ENCODE peak calls at places on chromosomes 4 and X, in ten cellular contexts. One of them, this sample, is unnamed.

GRCh38 chr4:188299161-188299560 is 159.9 kb downstream of the TRIML1 start:
- DNase-seq in SK-N-SH: no peak
- DNase-seq in colonic mucosa: no peak
- DNase-seq in endothelial cell of umbilical vein: no peak
- DNase-seq in IMR-90: peak; percentile 15
- DNase-seq in right lobe of liver: no peak
- DNase-seq in transverse colon: no peak
- DNase-seq in HCT116: no peak
- DNase-seq in right atrium auricular region: no peak
- DNase-seq in GM23338: no peak
- DNase-seq in this sample: peak; percentile 9

GRCh38 chrX:136577562-136577961 is 45.5 kb downstream of the VGLL1 start:
- DNase-seq in SK-N-SH: peak; percentile 36
- DNase-seq in transverse colon: peak; percentile 61
- DNase-seq in right lobe of liver: peak; percentile 45
- DNase-seq in IMR-90: peak; percentile 32
- DNase-seq in GM23338: peak; percentile 66
- DNase-seq in right atrium auricular region: peak; percentile 61
- DNase-seq in HCT116: peak; percentile 24
- DNase-seq in colonic mucosa: peak; percentile 41
- DNase-seq in endothelial cell of umbilical vein: peak; percentile 36
- DNase-seq in this sample: peak; percentile 61

GRCh38 chr4:65917486-65917885 is 247.2 kb upstream of the EPHA5 start:
- DNase-seq in right lobe of liver: no peak
- DNase-seq in GM23338: no peak
- DNase-seq in IMR-90: no peak
- DNase-seq in SK-N-SH: no peak
- DNase-seq in HCT116: no peak
- DNase-seq in right atrium auricular region: no peak
- DNase-seq in colonic mucosa: no peak
- DNase-seq in endothelial cell of umbilical vein: no peak
- DNase-seq in transverse colon: no peak
- DNase-seq in this sample: no peak

GRCh38 chr4:186693159-186693815 is 30.4 kb downstream of the FAT1 start:
- DNase-seq in HCT116: peak; percentile 33
- DNase-seq in GM23338: no peak
- DNase-seq in endothelial cell of umbilical vein: no peak
- DNase-seq in right atrium auricular region: peak; percentile 85
- DNase-seq in right lobe of liver: no peak
- DNase-seq in colonic mucosa: peak; percentile 84
- DNase-seq in IMR-90: peak; percentile 87
- DNase-seq in transverse colon: peak; percentile 69
- DNase-seq in SK-N-SH: no peak
- DNase-seq in this sample: peak; percentile 86

GRCh38 chr4:147362868-147363440 is 117.9 kb upstream of the EDNRA start:
- DNase-seq in HCT116: no peak
- DNase-seq in endothelial cell of umbilical vein: no peak
- DNase-seq in colonic mucosa: peak; percentile 66
- DNase-seq in GM23338: no peak
- DNase-seq in transverse colon: peak; percentile 51
- DNase-seq in IMR-90: peak; percentile 77
- DNase-seq in SK-N-SH: peak; percentile 63
- DNase-seq in right atrium auricular region: peak; percentile 62
- DNase-seq in right lobe of liver: peak; percentile 54
- DNase-seq in this sample: no peak

GRCh38 chrX:132957211-132958085 is 981 bp downstream of the HS6ST2 start:
- DNase-seq in endothelial cell of umbilical vein: peak; percentile 6
- DNase-seq in GM23338: peak; percentile 56
- DNase-seq in SK-N-SH: peak; percentile 76
- DNase-seq in colonic mucosa: peak; percentile 23
- DNase-seq in HCT116: no peak
- DNase-seq in IMR-90: no peak
- DNase-seq in right lobe of liver: no peak
- DNase-seq in right atrium auricular region: no peak
- DNase-seq in transverse colon: peak; percentile 9
- DNase-seq in this sample: peak; percentile 43

GRCh38 chr4:135072553-135072952 is 871.0 kb upstream of the PABPC4L start:
- DNase-seq in transverse colon: no peak
- DNase-seq in colonic mucosa: no peak
- DNase-seq in SK-N-SH: no peak
- DNase-seq in HCT116: no peak
- DNase-seq in right atrium auricular region: no peak
- DNase-seq in endothelial cell of umbilical vein: no peak
- DNase-seq in right lobe of liver: no peak
- DNase-seq in GM23338: no peak
- DNase-seq in IMR-90: no peak
- DNase-seq in this sample: no peak

GRCh38 chr4:16048639-16049448 is 35.0 kb downstream of the PROM1 start:
- DNase-seq in transverse colon: no peak
- DNase-seq in GM23338: no peak
- DNase-seq in colonic mucosa: no peak
- DNase-seq in IMR-90: no peak
- DNase-seq in HCT116: no peak
- DNase-seq in endothelial cell of umbilical vein: no peak
- DNase-seq in SK-N-SH: no peak
- DNase-seq in right atrium auricular region: no peak
- DNase-seq in right lobe of liver: no peak
- DNase-seq in this sample: no peak

GRCh38 chrX:9578083-9578779 is 113.4 kb downstream of the TBL1X start:
- DNase-seq in endothelial cell of umbilical vein: no peak
- DNase-seq in colonic mucosa: no peak
- DNase-seq in SK-N-SH: peak; percentile 58
- DNase-seq in IMR-90: peak; percentile 7
- DNase-seq in transverse colon: no peak
- DNase-seq in right atrium auricular region: no peak
- DNase-seq in HCT116: no peak
- DNase-seq in GM23338: no peak
- DNase-seq in right lobe of liver: no peak
- DNase-seq in this sample: no peak

GRCh38 chr4:85423414-85423813 is 51.5 kb upstream of the ARHGAP24 start:
- DNase-seq in endothelial cell of umbilical vein: no peak
- DNase-seq in right lobe of liver: no peak
- DNase-seq in transverse colon: no peak
- DNase-seq in GM23338: no peak
- DNase-seq in IMR-90: no peak
- DNase-seq in colonic mucosa: no peak
- DNase-seq in SK-N-SH: no peak
- DNase-seq in HCT116: no peak
- DNase-seq in right atrium auricular region: no peak
- DNase-seq in this sample: no peak

GRCh38 chr4:33561259-33561658 is 2683.1 kb downstream of the ARAP2 start:
- DNase-seq in HCT116: no peak
- DNase-seq in right lobe of liver: no peak
- DNase-seq in right atrium auricular region: no peak
- DNase-seq in SK-N-SH: no peak
- DNase-seq in colonic mucosa: no peak
- DNase-seq in transverse colon: no peak
- DNase-seq in GM23338: no peak
- DNase-seq in endothelial cell of umbilical vein: no peak
- DNase-seq in IMR-90: no peak
- DNase-seq in this sample: no peak

GRCh38 chr4:82561745-82562552 is at the start of gene TMEM150C:
- DNase-seq in SK-N-SH: peak; percentile 82
- DNase-seq in IMR-90: no peak
- DNase-seq in right atrium auricular region: no peak
- DNase-seq in transverse colon: peak; percentile 22
- DNase-seq in colonic mucosa: peak; percentile 26
- DNase-seq in endothelial cell of umbilical vein: peak; percentile 26
- DNase-seq in GM23338: peak; percentile 71
- DNase-seq in HCT116: no peak
- DNase-seq in right lobe of liver: peak; percentile 57
- DNase-seq in this sample: peak; percentile 14

GRCh38 chrX:71996138-71996537 is 85.5 kb downstream of the NHSL2 start:
- DNase-seq in SK-N-SH: no peak
- DNase-seq in right atrium auricular region: no peak
- DNase-seq in IMR-90: no peak
- DNase-seq in colonic mucosa: no peak
- DNase-seq in transverse colon: peak; percentile 10
- DNase-seq in endothelial cell of umbilical vein: no peak
- DNase-seq in HCT116: no peak
- DNase-seq in right lobe of liver: no peak
- DNase-seq in GM23338: no peak
- DNase-seq in this sample: no peak

GRCh38 chr4:10108818-10109783 is 7.5 kb downstream of the WDR1 start:
- DNase-seq in right lobe of liver: no peak
- DNase-seq in GM23338: no peak
- DNase-seq in colonic mucosa: no peak
- DNase-seq in HCT116: no peak
- DNase-seq in endothelial cell of umbilical vein: no peak
- DNase-seq in right atrium auricular region: no peak
- DNase-seq in IMR-90: peak; percentile 55
- DNase-seq in transverse colon: peak; percentile 44
- DNase-seq in SK-N-SH: no peak
- DNase-seq in this sample: no peak

GRCh38 chr4:10106421-10107039 is 10.1 kb downstream of the WDR1 start:
- DNase-seq in transverse colon: peak; percentile 62
- DNase-seq in endothelial cell of umbilical vein: peak; percentile 90
- DNase-seq in colonic mucosa: peak; percentile 58
- DNase-seq in SK-N-SH: peak; percentile 49
- DNase-seq in right lobe of liver: no peak
- DNase-seq in HCT116: peak; percentile 62
- DNase-seq in IMR-90: peak; percentile 97
- DNase-seq in right atrium auricular region: peak; percentile 97
- DNase-seq in GM23338: no peak
- DNase-seq in this sample: peak; percentile 57

GRCh38 chr4:10105920-10106319 is 10.7 kb downstream of the WDR1 start:
- DNase-seq in right atrium auricular region: no peak
- DNase-seq in SK-N-SH: no peak
- DNase-seq in HCT116: no peak
- DNase-seq in endothelial cell of umbilical vein: no peak
- DNase-seq in IMR-90: no peak
- DNase-seq in transverse colon: no peak
- DNase-seq in GM23338: no peak
- DNase-seq in right lobe of liver: no peak
- DNase-seq in colonic mucosa: no peak
- DNase-seq in this sample: no peak

GRCh38 chr4:10108391-10108790 is 8.2 kb downstream of the WDR1 start:
- DNase-seq in SK-N-SH: no peak
- DNase-seq in colonic mucosa: no peak
- DNase-seq in HCT116: no peak
- DNase-seq in GM23338: no peak
- DNase-seq in right atrium auricular region: no peak
- DNase-seq in right lobe of liver: no peak
- DNase-seq in IMR-90: no peak
- DNase-seq in endothelial cell of umbilical vein: no peak
- DNase-seq in transverse colon: no peak
- DNase-seq in this sample: no peak

GRCh38 chr4:10107111-10108091 is 9.2 kb downstream of the WDR1 start:
- DNase-seq in GM23338: no peak
- DNase-seq in colonic mucosa: no peak
- DNase-seq in right atrium auricular region: no peak
- DNase-seq in IMR-90: peak; percentile 28
- DNase-seq in right lobe of liver: no peak
- DNase-seq in endothelial cell of umbilical vein: no peak
- DNase-seq in HCT116: no peak
- DNase-seq in SK-N-SH: no peak
- DNase-seq in transverse colon: no peak
- DNase-seq in this sample: no peak
- H3K4me1 ChIP-seq in GM23338: peaks cover 24% of the 10 kb centered on the region
- H3K4me1 ChIP-seq in colonic mucosa: peaks cover 27% of the 10 kb centered on the region
- H3K4me1 ChIP-seq in right atrium auricular region: peaks cover 100% of the 10 kb centered on the region
- H3K4me1 ChIP-seq in IMR-90: peaks cover 70% of the 10 kb centered on the region
- H3K4me1 ChIP-seq in right lobe of liver: no peaks in the 10 kb centered on the region
- H3K4me1 ChIP-seq in endothelial cell of umbilical vein: peaks cover 55% of the 10 kb centered on the region
- H3K4me1 ChIP-seq in HCT116: peaks cover 13% of the 10 kb centered on the region
- H3K4me1 ChIP-seq in SK-N-SH: peaks cover 22% of the 10 kb centered on the region
- H3K4me1 ChIP-seq in transverse colon: peaks cover 99% of the 10 kb centered on the region
- H3K4me1 ChIP-seq in this sample: no peaks in the 10 kb centered on the region

DNA sequence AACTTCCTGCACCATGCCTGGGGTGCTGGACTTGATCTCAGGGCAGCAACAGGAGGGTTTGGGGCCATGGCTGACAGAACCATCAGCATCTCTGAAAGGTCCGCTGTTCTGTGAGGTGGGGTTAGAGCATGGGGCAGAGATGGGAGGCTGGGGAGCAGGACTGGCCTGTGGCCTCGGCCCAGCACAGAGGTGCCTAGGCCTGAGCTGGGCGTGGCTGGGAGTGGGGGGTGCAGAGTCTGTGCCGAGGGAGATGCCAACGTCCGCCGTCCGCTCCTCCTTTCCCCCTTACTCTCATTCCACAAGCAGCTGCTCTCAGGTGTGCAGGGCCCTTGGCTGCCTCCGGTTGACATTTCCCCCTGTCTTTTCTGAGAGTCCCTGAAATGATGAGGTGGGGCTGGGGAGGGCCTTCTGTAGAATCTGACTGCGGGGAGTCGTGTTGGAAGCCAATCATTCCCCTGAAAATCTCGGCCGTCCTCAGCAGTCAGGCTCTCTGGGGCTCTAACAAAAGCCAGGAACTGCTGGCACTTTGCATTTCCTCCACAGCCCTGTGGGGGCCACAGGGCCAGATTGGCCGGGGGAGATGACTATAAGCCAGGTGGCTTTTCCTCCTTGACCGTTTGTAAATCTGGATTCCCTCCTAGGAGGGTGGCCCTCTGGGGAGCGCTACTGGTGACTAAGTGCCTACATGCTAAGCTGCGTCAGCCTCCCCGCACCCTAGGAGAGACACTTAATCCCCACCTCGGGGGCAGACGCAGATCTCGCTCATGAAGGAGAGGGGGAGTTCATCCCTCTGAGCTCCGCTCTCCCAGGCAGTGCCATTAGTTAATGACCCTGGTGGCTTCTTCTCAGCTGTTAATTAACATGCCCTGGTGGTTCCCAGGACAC is 41.2 kb downstream of the EVC start:
- DNase-seq in endothelial cell of umbilical vein: peak; percentile 59
- DNase-seq in transverse colon: no peak
- DNase-seq in colonic mucosa: peak; percentile 7
- DNase-seq in right lobe of liver: no peak
- DNase-seq in GM23338: peak; percentile 87
- DNase-seq in SK-N-SH: no peak
- DNase-seq in right atrium auricular region: peak; percentile 49
- DNase-seq in HCT116: no peak
- DNase-seq in IMR-90: peak; percentile 90
- DNase-seq in this sample: peak; percentile 56
- H3K4me1 ChIP-seq in endothelial cell of umbilical vein: peaks cover 59% of the 10 kb centered on the region
- H3K4me1 ChIP-seq in transverse colon: no peaks in the 10 kb centered on the region
- H3K4me1 ChIP-seq in colonic mucosa: no peaks in the 10 kb centered on the region
- H3K4me1 ChIP-seq in right lobe of liver: no peaks in the 10 kb centered on the region
- H3K4me1 ChIP-seq in GM23338: peaks cover 22% of the 10 kb centered on the region
- H3K4me1 ChIP-seq in SK-N-SH: no peaks in the 10 kb centered on the region
- H3K4me1 ChIP-seq in right atrium auricular region: peaks cover 3% of the 10 kb centered on the region
- H3K4me1 ChIP-seq in HCT116: peaks cover 10% of the 10 kb centered on the region
- H3K4me1 ChIP-seq in IMR-90: peaks cover 47% of the 10 kb centered on the region
- H3K4me1 ChIP-seq in this sample: peaks cover 11% of the 10 kb centered on the region

GRCh38 chr4:77418333-77418732 is 187.3 kb upstream of the CXCL13 start:
- DNase-seq in right atrium auricular region: no peak
- DNase-seq in right lobe of liver: no peak
- DNase-seq in HCT116: peak; percentile 24
- DNase-seq in IMR-90: no peak
- DNase-seq in transverse colon: peak; percentile 10
- DNase-seq in SK-N-SH: peak; percentile 8
- DNase-seq in colonic mucosa: no peak
- DNase-seq in GM23338: peak; percentile 49
- DNase-seq in endothelial cell of umbilical vein: no peak
- DNase-seq in this sample: peak; percentile 0
- H3K4me1 ChIP-seq in right atrium auricular region: no peaks in the 10 kb centered on the region
- H3K4me1 ChIP-seq in right lobe of liver: no peaks in the 10 kb centered on the region
- H3K4me1 ChIP-seq in HCT116: no peaks in the 10 kb centered on the region
- H3K4me1 ChIP-seq in IMR-90: no peaks in the 10 kb centered on the region
- H3K4me1 ChIP-seq in transverse colon: no peaks in the 10 kb centered on the region
- H3K4me1 ChIP-seq in SK-N-SH: no peaks in the 10 kb centered on the region
- H3K4me1 ChIP-seq in colonic mucosa: no peaks in the 10 kb centered on the region
- H3K4me1 ChIP-seq in GM23338: no peaks in the 10 kb centered on the region
- H3K4me1 ChIP-seq in endothelial cell of umbilical vein: no peaks in the 10 kb centered on the region
- H3K4me1 ChIP-seq in this sample: no peaks in the 10 kb centered on the region

GRCh38 chr4:108116423-108117168 is 52.1 kb downstream of the LEF1 start:
- DNase-seq in HCT116: no peak
- DNase-seq in right lobe of liver: no peak
- DNase-seq in colonic mucosa: no peak
- DNase-seq in GM23338: no peak
- DNase-seq in SK-N-SH: no peak
- DNase-seq in transverse colon: no peak
- DNase-seq in right atrium auricular region: no peak
- DNase-seq in endothelial cell of umbilical vein: no peak
- DNase-seq in IMR-90: no peak
- DNase-seq in this sample: no peak
- H3K4me1 ChIP-seq in HCT116: peaks cover 26% of the 10 kb centered on the region
- H3K4me1 ChIP-seq in right lobe of liver: no peaks in the 10 kb centered on the region
- H3K4me1 ChIP-seq in colonic mucosa: no peaks in the 10 kb centered on the region
- H3K4me1 ChIP-seq in GM23338: peaks cover 30% of the 10 kb centered on the region
- H3K4me1 ChIP-seq in SK-N-SH: peaks cover 2% of the 10 kb centered on the region
- H3K4me1 ChIP-seq in transverse colon: no peaks in the 10 kb centered on the region
- H3K4me1 ChIP-seq in right atrium auricular region: no peaks in the 10 kb centered on the region
- H3K4me1 ChIP-seq in endothelial cell of umbilical vein: no peaks in the 10 kb centered on the region
- H3K4me1 ChIP-seq in IMR-90: no peaks in the 10 kb centered on the region
- H3K4me1 ChIP-seq in this sample: no peaks in the 10 kb centered on the region